ENCODE peak calls at places on chromosomes 6 and 20, in ten cellular contexts. One of them, this sample, is unnamed.

GRCh38 chr6:35486005-35486925 is 10.6 kb downstream of the TEAD3 start:
- DNase-seq in nephron progenitor cell: peak; percentile 67
- DNase-seq in epithelial cell of esophagus: peak; percentile 98
- DNase-seq in PC-3: peak; percentile 81
- DNase-seq in caudate nucleus: no peak
- DNase-seq in C1 segment of cervical spinal cord: no peak
- DNase-seq in AG08396: no peak
- DNase-seq in AG08395: no peak
- DNase-seq in coronary artery: peak; percentile 75
- DNase-seq in NCI-H1092 treated with DMSO at 0.1 percent for 48 hours: no peak
- DNase-seq in this sample: no peak

GRCh38 chr6:155328074-155328538 is 13.8 kb upstream of the TFB1M start:
- DNase-seq in nephron progenitor cell: no peak
- DNase-seq in epithelial cell of esophagus: no peak
- DNase-seq in PC-3: no peak
- DNase-seq in caudate nucleus: no peak
- DNase-seq in C1 segment of cervical spinal cord: no peak
- DNase-seq in AG08396: no peak
- DNase-seq in AG08395: no peak
- DNase-seq in coronary artery: no peak
- DNase-seq in NCI-H1092 treated with DMSO at 0.1 percent for 48 hours: no peak
- DNase-seq in this sample: no peak

GRCh38 chr6:43293698-43294097 is 4.4 kb upstream of the SLC22A7 start:
- DNase-seq in nephron progenitor cell: no peak
- DNase-seq in epithelial cell of esophagus: no peak
- DNase-seq in PC-3: no peak
- DNase-seq in caudate nucleus: no peak
- DNase-seq in C1 segment of cervical spinal cord: no peak
- DNase-seq in AG08396: no peak
- DNase-seq in AG08395: no peak
- DNase-seq in coronary artery: no peak
- DNase-seq in NCI-H1092 treated with DMSO at 0.1 percent for 48 hours: no peak
- DNase-seq in this sample: no peak

GRCh38 chr6:98944598-98945011 is 3.1 kb downstream of the FBXL4 start:
- DNase-seq in nephron progenitor cell: no peak
- DNase-seq in epithelial cell of esophagus: peak; percentile 43
- DNase-seq in PC-3: peak; percentile 2
- DNase-seq in caudate nucleus: no peak
- DNase-seq in C1 segment of cervical spinal cord: no peak
- DNase-seq in AG08396: peak; percentile 21
- DNase-seq in AG08395: peak; percentile 17
- DNase-seq in coronary artery: no peak
- DNase-seq in NCI-H1092 treated with DMSO at 0.1 percent for 48 hours: peak; percentile 69
- DNase-seq in this sample: no peak

GRCh38 chr6:82057846-82058554 is 189.5 kb downstream of the IBTK start:
- DNase-seq in nephron progenitor cell: no peak
- DNase-seq in epithelial cell of esophagus: peak; percentile 29
- DNase-seq in PC-3: no peak
- DNase-seq in caudate nucleus: no peak
- DNase-seq in C1 segment of cervical spinal cord: peak; percentile 30
- DNase-seq in AG08396: peak; percentile 12
- DNase-seq in AG08395: peak; percentile 52
- DNase-seq in coronary artery: no peak
- DNase-seq in NCI-H1092 treated with DMSO at 0.1 percent for 48 hours: peak; percentile 32
- DNase-seq in this sample: no peak

GRCh38 chr6:128899651-128900050 is 16.7 kb downstream of the LAMA2 start:
- DNase-seq in nephron progenitor cell: no peak
- DNase-seq in epithelial cell of esophagus: no peak
- DNase-seq in PC-3: no peak
- DNase-seq in caudate nucleus: no peak
- DNase-seq in C1 segment of cervical spinal cord: no peak
- DNase-seq in AG08396: peak; percentile 18
- DNase-seq in AG08395: peak; percentile 47
- DNase-seq in coronary artery: no peak
- DNase-seq in NCI-H1092 treated with DMSO at 0.1 percent for 48 hours: no peak
- DNase-seq in this sample: no peak

GRCh38 chr20:52731086-52731485 is 241.1 kb upstream of the TSHZ2 start:
- DNase-seq in nephron progenitor cell: no peak
- DNase-seq in epithelial cell of esophagus: peak; percentile 23
- DNase-seq in PC-3: no peak
- DNase-seq in caudate nucleus: no peak
- DNase-seq in C1 segment of cervical spinal cord: no peak
- DNase-seq in AG08396: no peak
- DNase-seq in AG08395: no peak
- DNase-seq in coronary artery: no peak
- DNase-seq in NCI-H1092 treated with DMSO at 0.1 percent for 48 hours: no peak
- DNase-seq in this sample: no peak

GRCh38 chr6:44561062-44561591 is 173.6 kb downstream of the CDC5L start:
- DNase-seq in nephron progenitor cell: peak; percentile 64
- DNase-seq in epithelial cell of esophagus: no peak
- DNase-seq in PC-3: no peak
- DNase-seq in caudate nucleus: no peak
- DNase-seq in C1 segment of cervical spinal cord: no peak
- DNase-seq in AG08396: no peak
- DNase-seq in AG08395: no peak
- DNase-seq in coronary artery: peak; percentile 66
- DNase-seq in NCI-H1092 treated with DMSO at 0.1 percent for 48 hours: no peak
- DNase-seq in this sample: no peak

GRCh38 chr20:1950836-1951235 is 43.0 kb downstream of the PDYN start:
- DNase-seq in nephron progenitor cell: peak; percentile 20
- DNase-seq in epithelial cell of esophagus: no peak
- DNase-seq in PC-3: no peak
- DNase-seq in caudate nucleus: no peak
- DNase-seq in C1 segment of cervical spinal cord: no peak
- DNase-seq in AG08396: no peak
- DNase-seq in AG08395: no peak
- DNase-seq in coronary artery: no peak
- DNase-seq in NCI-H1092 treated with DMSO at 0.1 percent for 48 hours: no peak
- DNase-seq in this sample: no peak

GRCh38 chr20:21301940-21302644 is 1.0 kb upstream of the XRN2 start:
- DNase-seq in nephron progenitor cell: no peak
- DNase-seq in epithelial cell of esophagus: no peak
- DNase-seq in PC-3: no peak
- DNase-seq in caudate nucleus: no peak
- DNase-seq in C1 segment of cervical spinal cord: no peak
- DNase-seq in AG08396: no peak
- DNase-seq in AG08395: no peak
- DNase-seq in coronary artery: no peak
- DNase-seq in NCI-H1092 treated with DMSO at 0.1 percent for 48 hours: no peak
- DNase-seq in this sample: no peak

GRCh38 chr6:11987390-11987789 is 24.7 kb upstream of the HIVEP1 start:
- DNase-seq in nephron progenitor cell: no peak
- DNase-seq in epithelial cell of esophagus: no peak
- DNase-seq in PC-3: peak; percentile 25
- DNase-seq in caudate nucleus: no peak
- DNase-seq in C1 segment of cervical spinal cord: no peak
- DNase-seq in AG08396: no peak
- DNase-seq in AG08395: no peak
- DNase-seq in coronary artery: no peak
- DNase-seq in NCI-H1092 treated with DMSO at 0.1 percent for 48 hours: no peak
- DNase-seq in this sample: no peak

GRCh38 chr6:84255641-84256040 is 28.2 kb upstream of the CEP162 start:
- DNase-seq in nephron progenitor cell: no peak
- DNase-seq in epithelial cell of esophagus: no peak
- DNase-seq in PC-3: no peak
- DNase-seq in caudate nucleus: no peak
- DNase-seq in C1 segment of cervical spinal cord: no peak
- DNase-seq in AG08396: no peak
- DNase-seq in AG08395: no peak
- DNase-seq in coronary artery: no peak
- DNase-seq in NCI-H1092 treated with DMSO at 0.1 percent for 48 hours: no peak
- DNase-seq in this sample: no peak

GRCh38 chr20:24027229-24027628 is 38.6 kb upstream of the GGTLC1 start:
- DNase-seq in nephron progenitor cell: no peak
- DNase-seq in epithelial cell of esophagus: peak; percentile 32
- DNase-seq in PC-3: peak; percentile 22
- DNase-seq in caudate nucleus: no peak
- DNase-seq in C1 segment of cervical spinal cord: peak; percentile 10
- DNase-seq in AG08396: no peak
- DNase-seq in AG08395: no peak
- DNase-seq in coronary artery: no peak
- DNase-seq in NCI-H1092 treated with DMSO at 0.1 percent for 48 hours: no peak
- DNase-seq in this sample: no peak

GRCh38 chr6:30988209-30988825 is 4.8 kb downstream of the MUC21 start:
- DNase-seq in nephron progenitor cell: no peak
- DNase-seq in epithelial cell of esophagus: no peak
- DNase-seq in PC-3: no peak
- DNase-seq in caudate nucleus: no peak
- DNase-seq in C1 segment of cervical spinal cord: no peak
- DNase-seq in AG08396: no peak
- DNase-seq in AG08395: no peak
- DNase-seq in coronary artery: no peak
- DNase-seq in NCI-H1092 treated with DMSO at 0.1 percent for 48 hours: no peak
- DNase-seq in this sample: no peak

GRCh38 chr20:49540696-49541435 is 27.1 kb downstream of the PTGIS start:
- DNase-seq in nephron progenitor cell: no peak
- DNase-seq in epithelial cell of esophagus: no peak
- DNase-seq in PC-3: no peak
- DNase-seq in caudate nucleus: no peak
- DNase-seq in C1 segment of cervical spinal cord: no peak
- DNase-seq in AG08396: no peak
- DNase-seq in AG08395: no peak
- DNase-seq in coronary artery: peak; percentile 59
- DNase-seq in NCI-H1092 treated with DMSO at 0.1 percent for 48 hours: no peak
- DNase-seq in this sample: no peak

GRCh38 chr20:14997791-14998190 is 660.4 kb upstream of the FLRT3 start:
- DNase-seq in nephron progenitor cell: no peak
- DNase-seq in epithelial cell of esophagus: peak; percentile 91
- DNase-seq in PC-3: peak; percentile 92
- DNase-seq in caudate nucleus: no peak
- DNase-seq in C1 segment of cervical spinal cord: no peak
- DNase-seq in AG08396: peak; percentile 8
- DNase-seq in AG08395: peak; percentile 55
- DNase-seq in coronary artery: no peak
- DNase-seq in NCI-H1092 treated with DMSO at 0.1 percent for 48 hours: no peak
- DNase-seq in this sample: no peak

GRCh38 chr6:2756245-2756644 is 5.5 kb upstream of the MYLK4 start:
- DNase-seq in nephron progenitor cell: no peak
- DNase-seq in epithelial cell of esophagus: no peak
- DNase-seq in PC-3: no peak
- DNase-seq in caudate nucleus: no peak
- DNase-seq in C1 segment of cervical spinal cord: no peak
- DNase-seq in AG08396: no peak
- DNase-seq in AG08395: no peak
- DNase-seq in coronary artery: no peak
- DNase-seq in NCI-H1092 treated with DMSO at 0.1 percent for 48 hours: no peak
- DNase-seq in this sample: no peak

GRCh38 chr20:32752021-32752457 is 8.8 kb upstream of the COMMD7 start:
- DNase-seq in nephron progenitor cell: no peak
- DNase-seq in epithelial cell of esophagus: no peak
- DNase-seq in PC-3: no peak
- DNase-seq in caudate nucleus: no peak
- DNase-seq in C1 segment of cervical spinal cord: no peak
- DNase-seq in AG08396: no peak
- DNase-seq in AG08395: no peak
- DNase-seq in coronary artery: no peak
- DNase-seq in NCI-H1092 treated with DMSO at 0.1 percent for 48 hours: no peak
- DNase-seq in this sample: no peak

GRCh38 chr6:136012198-136012884 is 160.8 kb downstream of the PDE7B start:
- DNase-seq in nephron progenitor cell: no peak
- DNase-seq in epithelial cell of esophagus: peak; percentile 51
- DNase-seq in PC-3: peak; percentile 61
- DNase-seq in caudate nucleus: no peak
- DNase-seq in C1 segment of cervical spinal cord: no peak
- DNase-seq in AG08396: peak; percentile 24
- DNase-seq in AG08395: peak; percentile 60
- DNase-seq in coronary artery: no peak
- DNase-seq in NCI-H1092 treated with DMSO at 0.1 percent for 48 hours: no peak
- DNase-seq in this sample: no peak

GRCh38 chr6:149409617-149410016 is 9.6 kb downstream of the SUMO4 start:
- DNase-seq in nephron progenitor cell: no peak
- DNase-seq in epithelial cell of esophagus: no peak
- DNase-seq in PC-3: no peak
- DNase-seq in caudate nucleus: no peak
- DNase-seq in C1 segment of cervical spinal cord: no peak
- DNase-seq in AG08396: no peak
- DNase-seq in AG08395: no peak
- DNase-seq in coronary artery: no peak
- DNase-seq in NCI-H1092 treated with DMSO at 0.1 percent for 48 hours: no peak
- DNase-seq in this sample: no peak

GRCh38 chr6:52077961-52078613 is 9.3 kb downstream of the PKHD1 start:
- DNase-seq in nephron progenitor cell: no peak
- DNase-seq in epithelial cell of esophagus: no peak
- DNase-seq in PC-3: no peak
- DNase-seq in caudate nucleus: no peak
- DNase-seq in C1 segment of cervical spinal cord: no peak
- DNase-seq in AG08396: no peak
- DNase-seq in AG08395: no peak
- DNase-seq in coronary artery: no peak
- DNase-seq in NCI-H1092 treated with DMSO at 0.1 percent for 48 hours: no peak
- DNase-seq in this sample: no peak

GRCh38 chr6:26240981-26241770 is 123.8 kb upstream of the BTN3A2 start:
- DNase-seq in nephron progenitor cell: no peak
- DNase-seq in epithelial cell of esophagus: peak; percentile 69
- DNase-seq in PC-3: no peak
- DNase-seq in caudate nucleus: no peak
- DNase-seq in C1 segment of cervical spinal cord: no peak
- DNase-seq in AG08396: no peak
- DNase-seq in AG08395: no peak
- DNase-seq in coronary artery: no peak
- DNase-seq in NCI-H1092 treated with DMSO at 0.1 percent for 48 hours: no peak
- DNase-seq in this sample: no peak

GRCh38 chr6:141017941-141018340 is 1114.8 kb upstream of the GJE1 start:
- DNase-seq in nephron progenitor cell: no peak
- DNase-seq in epithelial cell of esophagus: no peak
- DNase-seq in PC-3: no peak
- DNase-seq in caudate nucleus: no peak
- DNase-seq in C1 segment of cervical spinal cord: no peak
- DNase-seq in AG08396: no peak
- DNase-seq in AG08395: no peak
- DNase-seq in coronary artery: no peak
- DNase-seq in NCI-H1092 treated with DMSO at 0.1 percent for 48 hours: no peak
- DNase-seq in this sample: no peak

GRCh38 chr6:32868257-32868788 is 14.3 kb downstream of the PSMB9 start:
- DNase-seq in nephron progenitor cell: peak; percentile 84
- DNase-seq in epithelial cell of esophagus: peak; percentile 73
- DNase-seq in PC-3: peak; percentile 87
- DNase-seq in caudate nucleus: peak; percentile 24
- DNase-seq in C1 segment of cervical spinal cord: peak; percentile 69
- DNase-seq in AG08396: peak; percentile 54
- DNase-seq in AG08395: peak; percentile 70
- DNase-seq in coronary artery: no peak
- DNase-seq in NCI-H1092 treated with DMSO at 0.1 percent for 48 hours: peak; percentile 40
- DNase-seq in this sample: peak; percentile 46

GRCh38 chr20:346640-347316 is at the start of gene NRSN2:
- DNase-seq in nephron progenitor cell: peak; percentile 77
- DNase-seq in epithelial cell of esophagus: no peak
- DNase-seq in PC-3: peak; percentile 65
- DNase-seq in caudate nucleus: peak; percentile 44
- DNase-seq in C1 segment of cervical spinal cord: peak; percentile 63
- DNase-seq in AG08396: peak; percentile 91
- DNase-seq in AG08395: peak; percentile 89
- DNase-seq in coronary artery: no peak
- DNase-seq in NCI-H1092 treated with DMSO at 0.1 percent for 48 hours: peak; percentile 57
- DNase-seq in this sample: no peak

GRCh38 chr20:38604873-38605303 is 3.3 kb downstream of the ARHGAP40 start:
- DNase-seq in nephron progenitor cell: no peak
- DNase-seq in epithelial cell of esophagus: peak; percentile 92
- DNase-seq in PC-3: peak; percentile 95
- DNase-seq in caudate nucleus: no peak
- DNase-seq in C1 segment of cervical spinal cord: no peak
- DNase-seq in AG08396: peak; percentile 47
- DNase-seq in AG08395: peak; percentile 14
- DNase-seq in coronary artery: no peak
- DNase-seq in NCI-H1092 treated with DMSO at 0.1 percent for 48 hours: no peak
- DNase-seq in this sample: no peak

GRCh38 chr20:34581341-34582189 is 23.0 kb downstream of the MAP1LC3A start:
- DNase-seq in nephron progenitor cell: no peak
- DNase-seq in epithelial cell of esophagus: no peak
- DNase-seq in PC-3: peak; percentile 13
- DNase-seq in caudate nucleus: no peak
- DNase-seq in C1 segment of cervical spinal cord: peak; percentile 46
- DNase-seq in AG08396: no peak
- DNase-seq in AG08395: peak; percentile 59
- DNase-seq in coronary artery: peak; percentile 71
- DNase-seq in NCI-H1092 treated with DMSO at 0.1 percent for 48 hours: no peak
- DNase-seq in this sample: no peak

GRCh38 chr6:37735722-37736121 is 38.0 kb upstream of the MDGA1 start:
- DNase-seq in nephron progenitor cell: no peak
- DNase-seq in epithelial cell of esophagus: no peak
- DNase-seq in PC-3: no peak
- DNase-seq in caudate nucleus: no peak
- DNase-seq in C1 segment of cervical spinal cord: no peak
- DNase-seq in AG08396: no peak
- DNase-seq in AG08395: no peak
- DNase-seq in coronary artery: no peak
- DNase-seq in NCI-H1092 treated with DMSO at 0.1 percent for 48 hours: no peak
- DNase-seq in this sample: no peak

This sample was measured in hypothalamus.